ENCODE peak calls at places on chromosomes 1 and 21, in ten cellular contexts. One of them, this sample, is unnamed.

GRCh38 chr1:192887426-192887825 is 78.6 kb downstream of the RGS2 start:
- DNase-seq in fibroblast of lung: no peak
- DNase-seq in dorsolateral prefrontal cortex: no peak
- DNase-seq in fibroblast of pulmonary artery: no peak
- DNase-seq in body of pancreas: no peak
- DNase-seq in tibial artery: no peak
- DNase-seq in heart right ventricle: no peak
- DNase-seq in esophagus muscularis mucosa: no peak
- DNase-seq in CD8-positive, alpha-beta T cell: no peak
- DNase-seq in IMR-90: no peak
- DNase-seq in this sample: no peak

GRCh38 chr1:59985901-59986735 is 59.5 kb upstream of the CYP2J2 start:
- DNase-seq in CD8-positive, alpha-beta T cell: no peak
- DNase-seq in fibroblast of lung: no peak
- DNase-seq in esophagus muscularis mucosa: peak
- DNase-seq in dorsolateral prefrontal cortex: peak
- DNase-seq in IMR-90: no peak
- DNase-seq in heart right ventricle: no peak
- DNase-seq in fibroblast of pulmonary artery: peak
- DNase-seq in tibial artery: no peak
- DNase-seq in body of pancreas: no peak
- DNase-seq in this sample: no peak

GRCh38 chr21:19810779-19811178 is 1187.4 kb upstream of the NCAM2 start:
- DNase-seq in heart right ventricle: no peak
- DNase-seq in tibial artery: no peak
- DNase-seq in body of pancreas: no peak
- DNase-seq in esophagus muscularis mucosa: no peak
- DNase-seq in fibroblast of pulmonary artery: peak
- DNase-seq in dorsolateral prefrontal cortex: no peak
- DNase-seq in fibroblast of lung: peak
- DNase-seq in IMR-90: no peak
- DNase-seq in CD8-positive, alpha-beta T cell: no peak
- DNase-seq in this sample: no peak

GRCh38 chr1:25580933-25581332 is 35.7 kb upstream of the MAN1C1 start:
- DNase-seq in CD8-positive, alpha-beta T cell: no peak
- DNase-seq in esophagus muscularis mucosa: no peak
- DNase-seq in IMR-90: no peak
- DNase-seq in fibroblast of lung: no peak
- DNase-seq in fibroblast of pulmonary artery: no peak
- DNase-seq in tibial artery: no peak
- DNase-seq in body of pancreas: no peak
- DNase-seq in heart right ventricle: no peak
- DNase-seq in dorsolateral prefrontal cortex: no peak
- DNase-seq in this sample: no peak

GRCh38 chr1:27049127-27049526 is 36.5 kb upstream of the TENT5B start:
- DNase-seq in dorsolateral prefrontal cortex: no peak
- DNase-seq in heart right ventricle: no peak
- DNase-seq in IMR-90: no peak
- DNase-seq in body of pancreas: no peak
- DNase-seq in fibroblast of lung: no peak
- DNase-seq in fibroblast of pulmonary artery: no peak
- DNase-seq in tibial artery: no peak
- DNase-seq in CD8-positive, alpha-beta T cell: no peak
- DNase-seq in esophagus muscularis mucosa: no peak
- DNase-seq in this sample: no peak

GRCh38 chr1:231841616-231842344 is 215.2 kb downstream of the DISC1 start:
- DNase-seq in heart right ventricle: no peak
- DNase-seq in body of pancreas: no peak
- DNase-seq in fibroblast of lung: peak
- DNase-seq in IMR-90: peak
- DNase-seq in dorsolateral prefrontal cortex: no peak
- DNase-seq in tibial artery: no peak
- DNase-seq in esophagus muscularis mucosa: no peak
- DNase-seq in CD8-positive, alpha-beta T cell: no peak
- DNase-seq in fibroblast of pulmonary artery: peak
- DNase-seq in this sample: no peak

GRCh38 chr1:240998024-240998423 is 359.0 kb downstream of the RGS7 start:
- DNase-seq in CD8-positive, alpha-beta T cell: no peak
- DNase-seq in fibroblast of pulmonary artery: no peak
- DNase-seq in esophagus muscularis mucosa: no peak
- DNase-seq in heart right ventricle: no peak
- DNase-seq in IMR-90: no peak
- DNase-seq in tibial artery: no peak
- DNase-seq in fibroblast of lung: no peak
- DNase-seq in body of pancreas: no peak
- DNase-seq in dorsolateral prefrontal cortex: no peak
- DNase-seq in this sample: peak

GRCh38 chr1:177995369-177995768 is 25.5 kb upstream of the SEC16B start:
- DNase-seq in IMR-90: no peak
- DNase-seq in body of pancreas: no peak
- DNase-seq in CD8-positive, alpha-beta T cell: no peak
- DNase-seq in dorsolateral prefrontal cortex: no peak
- DNase-seq in tibial artery: no peak
- DNase-seq in esophagus muscularis mucosa: no peak
- DNase-seq in fibroblast of lung: no peak
- DNase-seq in fibroblast of pulmonary artery: no peak
- DNase-seq in heart right ventricle: no peak
- DNase-seq in this sample: no peak

GRCh38 chr1:117045644-117046043 is 14.5 kb upstream of the TTF2 start:
- DNase-seq in esophagus muscularis mucosa: peak
- DNase-seq in body of pancreas: no peak
- DNase-seq in CD8-positive, alpha-beta T cell: no peak
- DNase-seq in IMR-90: no peak
- DNase-seq in fibroblast of pulmonary artery: peak
- DNase-seq in dorsolateral prefrontal cortex: no peak
- DNase-seq in tibial artery: no peak
- DNase-seq in heart right ventricle: no peak
- DNase-seq in fibroblast of lung: no peak
- DNase-seq in this sample: no peak

GRCh38 chr1:28545246-28545628 is 7.6 kb upstream of the TRNAU1AP start:
- DNase-seq in fibroblast of lung: no peak
- DNase-seq in CD8-positive, alpha-beta T cell: no peak
- DNase-seq in fibroblast of pulmonary artery: no peak
- DNase-seq in tibial artery: no peak
- DNase-seq in esophagus muscularis mucosa: no peak
- DNase-seq in body of pancreas: no peak
- DNase-seq in heart right ventricle: no peak
- DNase-seq in dorsolateral prefrontal cortex: no peak
- DNase-seq in IMR-90: no peak
- DNase-seq in this sample: no peak

GRCh38 chr1:28537457-28538199 is 15.3 kb upstream of the TRNAU1AP start:
- DNase-seq in esophagus muscularis mucosa: no peak
- DNase-seq in heart right ventricle: no peak
- DNase-seq in body of pancreas: no peak
- DNase-seq in IMR-90: no peak
- DNase-seq in fibroblast of pulmonary artery: no peak
- DNase-seq in dorsolateral prefrontal cortex: peak
- DNase-seq in fibroblast of lung: no peak
- DNase-seq in tibial artery: no peak
- DNase-seq in CD8-positive, alpha-beta T cell: no peak
- DNase-seq in this sample: no peak

GRCh38 chr1:28538286-28538685 is 14.6 kb upstream of the TRNAU1AP start:
- DNase-seq in esophagus muscularis mucosa: no peak
- DNase-seq in fibroblast of lung: no peak
- DNase-seq in heart right ventricle: no peak
- DNase-seq in body of pancreas: no peak
- DNase-seq in dorsolateral prefrontal cortex: no peak
- DNase-seq in fibroblast of pulmonary artery: no peak
- DNase-seq in CD8-positive, alpha-beta T cell: no peak
- DNase-seq in tibial artery: no peak
- DNase-seq in IMR-90: no peak
- DNase-seq in this sample: no peak

GRCh38 chr1:28535180-28535579 is 17.7 kb upstream of the TRNAU1AP start:
- DNase-seq in tibial artery: no peak
- DNase-seq in fibroblast of pulmonary artery: no peak
- DNase-seq in body of pancreas: no peak
- DNase-seq in IMR-90: no peak
- DNase-seq in CD8-positive, alpha-beta T cell: no peak
- DNase-seq in heart right ventricle: no peak
- DNase-seq in fibroblast of lung: no peak
- DNase-seq in esophagus muscularis mucosa: no peak
- DNase-seq in dorsolateral prefrontal cortex: no peak
- DNase-seq in this sample: no peak

GRCh38 chr1:28540651-28541050 is 12.2 kb upstream of the TRNAU1AP start:
- DNase-seq in fibroblast of pulmonary artery: no peak
- DNase-seq in esophagus muscularis mucosa: no peak
- DNase-seq in dorsolateral prefrontal cortex: no peak
- DNase-seq in fibroblast of lung: no peak
- DNase-seq in heart right ventricle: no peak
- DNase-seq in tibial artery: no peak
- DNase-seq in IMR-90: no peak
- DNase-seq in CD8-positive, alpha-beta T cell: no peak
- DNase-seq in body of pancreas: no peak
- DNase-seq in this sample: no peak
- TF ChIP-seq CTCF in fibroblast of pulmonary artery: peak
- TF ChIP-seq CTCF in esophagus muscularis mucosa: no peak
- TF ChIP-seq CTCF in dorsolateral prefrontal cortex: no peak
- TF ChIP-seq CTCF in fibroblast of lung: peak
- TF ChIP-seq CTCF in heart right ventricle: no peak
- TF ChIP-seq CTCF in tibial artery: no peak
- TF ChIP-seq CTCF in IMR-90: peak
- TF ChIP-seq CTCF in CD8-positive, alpha-beta T cell: no peak
- TF ChIP-seq CTCF in body of pancreas: no peak
- TF ChIP-seq CTCF in this sample: peak

DNA sequence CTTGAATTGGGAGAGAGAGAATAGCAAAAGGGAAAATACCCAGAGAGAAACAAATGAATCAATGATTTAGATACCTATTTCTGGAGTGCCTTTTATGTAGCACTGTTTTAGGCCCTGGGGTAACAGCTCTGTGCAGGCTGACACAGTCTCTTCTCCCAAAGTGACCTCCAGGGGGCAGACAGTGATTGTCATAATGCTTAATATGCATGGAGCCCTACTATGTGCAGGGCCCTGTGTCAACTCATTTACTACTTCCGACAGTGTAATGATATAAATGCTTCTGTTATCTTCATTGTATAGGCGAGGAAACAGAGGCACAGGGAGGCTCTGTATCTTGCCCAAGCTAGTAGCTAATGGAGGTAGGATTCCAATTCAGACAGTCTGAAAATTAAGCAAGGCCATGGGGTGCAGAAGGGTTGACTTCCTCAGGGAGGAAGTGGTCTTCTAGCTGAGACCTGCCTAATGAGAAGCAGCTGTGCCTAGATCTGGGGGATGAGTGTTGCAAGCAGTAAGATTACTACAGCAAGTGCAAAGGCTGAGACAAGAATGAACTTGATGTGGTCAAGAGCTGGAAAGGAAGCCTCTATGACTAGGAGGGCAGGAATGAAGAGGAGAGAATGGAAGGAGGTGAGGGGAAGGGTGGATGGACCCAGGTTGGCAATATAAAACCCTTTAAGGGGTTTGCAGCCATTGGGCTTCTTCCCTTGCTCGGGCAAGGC is 16.2 kb upstream of the SERINC2 start:
- DNase-seq in fibroblast of lung: peak
- DNase-seq in body of pancreas: no peak
- DNase-seq in fibroblast of pulmonary artery: peak
- DNase-seq in esophagus muscularis mucosa: no peak
- DNase-seq in CD8-positive, alpha-beta T cell: no peak
- DNase-seq in heart right ventricle: no peak
- DNase-seq in dorsolateral prefrontal cortex: no peak
- DNase-seq in IMR-90: peak
- DNase-seq in tibial artery: no peak
- DNase-seq in this sample: peak
- TF ChIP-seq CTCF in fibroblast of lung: peak
- TF ChIP-seq CTCF in body of pancreas: no peak
- TF ChIP-seq CTCF in fibroblast of pulmonary artery: peak
- TF ChIP-seq CTCF in esophagus muscularis mucosa: no peak
- TF ChIP-seq CTCF in CD8-positive, alpha-beta T cell: no peak
- TF ChIP-seq CTCF in heart right ventricle: no peak
- TF ChIP-seq CTCF in dorsolateral prefrontal cortex: no peak
- TF ChIP-seq CTCF in IMR-90: peak
- TF ChIP-seq CTCF in tibial artery: no peak
- TF ChIP-seq CTCF in this sample: peak

GRCh38 chr1:53469373-53469772 is 10.2 kb downstream of the DMRTB1 start:
- DNase-seq in fibroblast of pulmonary artery: no peak
- DNase-seq in body of pancreas: no peak
- DNase-seq in heart right ventricle: no peak
- DNase-seq in dorsolateral prefrontal cortex: no peak
- DNase-seq in IMR-90: no peak
- DNase-seq in esophagus muscularis mucosa: no peak
- DNase-seq in fibroblast of lung: no peak
- DNase-seq in tibial artery: no peak
- DNase-seq in CD8-positive, alpha-beta T cell: no peak
- DNase-seq in this sample: no peak

GRCh38 chr1:53468374-53468773 is 9.2 kb downstream of the DMRTB1 start:
- DNase-seq in IMR-90: no peak
- DNase-seq in heart right ventricle: no peak
- DNase-seq in dorsolateral prefrontal cortex: no peak
- DNase-seq in esophagus muscularis mucosa: no peak
- DNase-seq in fibroblast of lung: no peak
- DNase-seq in CD8-positive, alpha-beta T cell: no peak
- DNase-seq in tibial artery: no peak
- DNase-seq in fibroblast of pulmonary artery: no peak
- DNase-seq in body of pancreas: no peak
- DNase-seq in this sample: no peak

GRCh38 chr1:53470584-53470983 is 11.4 kb downstream of the DMRTB1 start:
- DNase-seq in tibial artery: no peak
- DNase-seq in fibroblast of pulmonary artery: no peak
- DNase-seq in fibroblast of lung: no peak
- DNase-seq in dorsolateral prefrontal cortex: no peak
- DNase-seq in esophagus muscularis mucosa: no peak
- DNase-seq in CD8-positive, alpha-beta T cell: no peak
- DNase-seq in IMR-90: no peak
- DNase-seq in heart right ventricle: no peak
- DNase-seq in body of pancreas: no peak
- DNase-seq in this sample: no peak

GRCh38 chr1:53471000-53471399 is 11.8 kb downstream of the DMRTB1 start:
- DNase-seq in heart right ventricle: no peak
- DNase-seq in fibroblast of lung: no peak
- DNase-seq in body of pancreas: no peak
- DNase-seq in IMR-90: no peak
- DNase-seq in esophagus muscularis mucosa: no peak
- DNase-seq in tibial artery: no peak
- DNase-seq in dorsolateral prefrontal cortex: no peak
- DNase-seq in CD8-positive, alpha-beta T cell: no peak
- DNase-seq in fibroblast of pulmonary artery: no peak
- DNase-seq in this sample: no peak

DNA sequence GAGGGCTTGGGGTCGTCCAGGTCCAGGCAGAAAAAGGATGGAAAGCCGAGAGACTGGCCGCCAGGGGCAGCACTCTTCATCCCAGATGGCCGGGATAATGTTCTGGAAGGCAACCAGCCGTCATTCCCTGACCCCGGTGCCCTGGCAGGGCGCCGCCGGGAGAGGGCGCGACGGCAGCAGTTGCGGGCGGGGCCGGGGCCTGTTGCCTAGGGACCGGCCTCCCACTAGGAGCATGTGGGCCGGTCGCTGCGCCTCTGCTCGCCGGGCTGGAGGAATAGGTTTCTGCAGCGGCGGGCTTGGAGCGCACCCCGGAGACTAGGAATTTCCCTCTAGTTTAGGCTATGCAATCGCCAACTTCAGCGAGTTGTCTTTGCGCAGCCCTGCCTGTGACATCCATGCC is 11.0 kb downstream of the DMRTB1 start:
- DNase-seq in IMR-90: peak
- DNase-seq in body of pancreas: peak
- DNase-seq in dorsolateral prefrontal cortex: peak
- DNase-seq in CD8-positive, alpha-beta T cell: no peak
- DNase-seq in fibroblast of lung: peak
- DNase-seq in esophagus muscularis mucosa: no peak
- DNase-seq in heart right ventricle: peak
- DNase-seq in tibial artery: peak
- DNase-seq in fibroblast of pulmonary artery: peak
- DNase-seq in this sample: no peak
- TF ChIP-seq CTCF in IMR-90: peak
- TF ChIP-seq CTCF in body of pancreas: no peak
- TF ChIP-seq CTCF in dorsolateral prefrontal cortex: peak
- TF ChIP-seq CTCF in CD8-positive, alpha-beta T cell: no peak
- TF ChIP-seq CTCF in fibroblast of lung: peak
- TF ChIP-seq CTCF in esophagus muscularis mucosa: peak
- TF ChIP-seq CTCF in heart right ventricle: peak
- TF ChIP-seq CTCF in tibial artery: peak
- TF ChIP-seq CTCF in fibroblast of pulmonary artery: peak
- TF ChIP-seq CTCF in this sample: peak

GRCh38 chr1:23472351-23473036 is 11.5 kb downstream of the ASAP3 start:
- DNase-seq in dorsolateral prefrontal cortex: no peak
- DNase-seq in heart right ventricle: no peak
- DNase-seq in tibial artery: no peak
- DNase-seq in esophagus muscularis mucosa: no peak
- DNase-seq in fibroblast of lung: no peak
- DNase-seq in CD8-positive, alpha-beta T cell: no peak
- DNase-seq in fibroblast of pulmonary artery: no peak
- DNase-seq in body of pancreas: no peak
- DNase-seq in IMR-90: no peak
- DNase-seq in this sample: no peak
- TF ChIP-seq CTCF in dorsolateral prefrontal cortex: no peak
- TF ChIP-seq CTCF in heart right ventricle: no peak
- TF ChIP-seq CTCF in tibial artery: no peak
- TF ChIP-seq CTCF in esophagus muscularis mucosa: no peak
- TF ChIP-seq CTCF in fibroblast of lung: no peak
- TF ChIP-seq CTCF in CD8-positive, alpha-beta T cell: no peak
- TF ChIP-seq CTCF in fibroblast of pulmonary artery: no peak
- TF ChIP-seq CTCF in body of pancreas: no peak
- TF ChIP-seq CTCF in IMR-90: no peak
- TF ChIP-seq CTCF in this sample: no peak

This sample was measured in HFFc6.